ENCODE peak calls at places on chromosomes 5 and 9, in seven cellular contexts. P is IMR-90; H is A549; O is CD8-positive, alpha-beta T cell; W is prostate gland; Y is kidney epithelial cell; J is suprapubic skin. I is an unnamed sample.

GRCh38 chr9:16960084-16960483 is 89.6 kb upstream of the BNC2 start:
- DNase-seq in P (peak; percentile 61), H (no peak), O (no peak), W (no peak), Y (no peak), J (no peak), I (no peak)

GRCh38 chr5:119743927-119744326 is 114.6 kb downstream of the FAM170A start:
- DNase-seq in P (peak; percentile 4), H (peak; percentile 6), O (no peak), W (no peak), Y (peak; percentile 4), J (no peak), I (peak; percentile 59)

GRCh38 chr5:69493235-69493925 is 790 bp downstream of the OCLN start:
- DNase-seq in P (no peak), H (peak; percentile 56), O (no peak), W (peak; percentile 19), Y (no peak), J (no peak), I (no peak)

GRCh38 chr5:2109566-2109965 is 226.8 kb upstream of the IRX4 start:
- DNase-seq in P (no peak), H (no peak), O (no peak), W (no peak), Y (no peak), J (no peak), I (no peak)

GRCh38 chr5:14574891-14575496 is 6.6 kb upstream of the OTULINL start:
- DNase-seq in P (no peak), H (no peak), O (no peak), W (no peak), Y (no peak), J (no peak), I (no peak)

GRCh38 chr9:137606005-137606601 is 617 bp downstream of the ARRDC1 start:
- DNase-seq in P (no peak), H (no peak), O (no peak), W (no peak), Y (no peak), J (no peak), I (no peak)

GRCh38 chr9:85960688-85961093 is 19.7 kb downstream of the NAA35 start:
- DNase-seq in P (peak; percentile 13), H (no peak), O (no peak), W (no peak), Y (no peak), J (no peak), I (no peak)

GRCh38 chr9:136995370-136995769 is 998 bp downstream of the CLIC3 start:
- DNase-seq in P (no peak), H (no peak), O (no peak), W (no peak), Y (no peak), J (no peak), I (no peak)

GRCh38 chr9:19102181-19102630 is 498 bp downstream of the HAUS6 start:
- DNase-seq in P (peak; percentile 16), H (peak; percentile 28), O (peak; percentile 8), W (no peak), Y (no peak), J (no peak), I (no peak)

GRCh38 chr9:841371-842209 is at the start of gene DMRT1:
- DNase-seq in P (no peak), H (no peak), O (no peak), W (no peak), Y (no peak), J (no peak), I (no peak)

GRCh38 chr9:127311239-127311741 is 46.7 kb downstream of the GARNL3 start:
- DNase-seq in P (peak; percentile 36), H (peak; percentile 33), O (no peak), W (peak; percentile 71), Y (no peak), J (no peak), I (peak; percentile 1)

GRCh38 chr9:86708918-86709835 is 238.1 kb downstream of the GAS1 start:
- DNase-seq in P (no peak), H (no peak), O (no peak), W (no peak), Y (no peak), J (no peak), I (no peak)

GRCh38 chr9:106921341-106921899 is 58.5 kb downstream of the ZNF462 start:
- DNase-seq in P (peak; percentile 84), H (no peak), O (no peak), W (no peak), Y (peak; percentile 32), J (no peak), I (peak; percentile 23)

GRCh38 chr5:9149988-9150387 is 395.9 kb downstream of the SEMA5A start:
- DNase-seq in P (peak; percentile 98), H (no peak), O (no peak), W (no peak), Y (peak; percentile 69), J (no peak), I (no peak)

GRCh38 chr9:79774356-79774755 is 202.6 kb downstream of the TLE4 start:
- DNase-seq in P (no peak), H (no peak), O (no peak), W (no peak), Y (no peak), J (no peak), I (no peak)

GRCh38 chr5:36763454-36763853 is 113.1 kb upstream of the NIPBL start:
- DNase-seq in P (no peak), H (no peak), O (no peak), W (no peak), Y (no peak), J (no peak), I (no peak)

GRCh38 chr5:54495027-54495426 is 22.5 kb upstream of the SNX18 start:
- DNase-seq in P (no peak), H (no peak), O (no peak), W (no peak), Y (no peak), J (no peak), I (no peak)

GRCh38 chr9:98010450-98010849 is 27.3 kb downstream of the ANP32B start:
- DNase-seq in P (peak; percentile 64), H (no peak), O (no peak), W (no peak), Y (peak; percentile 91), J (no peak), I (no peak)

GRCh38 chr9:136750526-136750925 is 2.2 kb upstream of the LCN6 start:
- DNase-seq in P (peak; percentile 55), H (no peak), O (no peak), W (no peak), Y (no peak), J (no peak), I (no peak)

DNA sequence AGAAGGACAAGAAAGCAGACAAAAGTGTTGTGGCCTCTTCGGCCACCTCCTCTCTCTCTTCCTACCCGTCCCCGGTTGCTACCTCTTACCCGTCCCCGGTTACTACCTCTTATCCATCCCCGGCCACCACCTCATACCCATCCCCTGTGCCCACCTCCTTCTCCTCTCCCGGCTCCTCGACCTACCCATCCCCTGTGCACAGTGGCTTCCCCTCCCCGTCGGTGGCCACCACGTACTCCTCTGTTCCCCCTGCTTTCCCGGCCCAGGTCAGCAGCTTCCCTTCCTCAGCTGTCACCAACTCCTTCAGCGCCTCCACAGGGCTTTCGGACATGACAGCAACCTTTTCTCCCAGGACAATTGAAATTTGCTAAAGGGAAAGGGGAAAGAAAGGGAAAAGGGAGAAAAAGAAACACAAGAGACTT is 2.4 kb downstream of the EGR1 start:
- DNase-seq in P (no peak), H (no peak), O (no peak), W (no peak), Y (no peak), J (no peak), I (no peak)
- H3K4me3 ChIP-seq in P (peak overlapping the region; percentile 66), H (no peak overlapping the region), O (no peak overlapping the region), W (no peak overlapping the region), Y (peak overlapping the region; percentile 73), J (peak overlapping the region; percentile 87), I (peak overlapping the region; percentile 18)

GRCh38 chr9:4667681-4668080 is 1.4 kb upstream of the SPATA6L start:
- DNase-seq in P (no peak), H (no peak), O (no peak), W (no peak), Y (no peak), J (no peak), I (no peak)

GRCh38 chr9:4663956-4664355 is 1.9 kb downstream of the PLPP6 start:
- DNase-seq in P (no peak), H (no peak), O (no peak), W (no peak), Y (no peak), J (no peak), I (no peak)

GRCh38 chr9:4665357-4665756 is 923 bp downstream of the SPATA6L start:
- DNase-seq in P (peak; percentile 45), H (no peak), O (no peak), W (no peak), Y (no peak), J (no peak), I (no peak)

GRCh38 chr9:4668604-4669003 is 2.3 kb upstream of the SPATA6L start:
- DNase-seq in P (no peak), H (no peak), O (no peak), W (no peak), Y (no peak), J (no peak), I (no peak)

DNA sequence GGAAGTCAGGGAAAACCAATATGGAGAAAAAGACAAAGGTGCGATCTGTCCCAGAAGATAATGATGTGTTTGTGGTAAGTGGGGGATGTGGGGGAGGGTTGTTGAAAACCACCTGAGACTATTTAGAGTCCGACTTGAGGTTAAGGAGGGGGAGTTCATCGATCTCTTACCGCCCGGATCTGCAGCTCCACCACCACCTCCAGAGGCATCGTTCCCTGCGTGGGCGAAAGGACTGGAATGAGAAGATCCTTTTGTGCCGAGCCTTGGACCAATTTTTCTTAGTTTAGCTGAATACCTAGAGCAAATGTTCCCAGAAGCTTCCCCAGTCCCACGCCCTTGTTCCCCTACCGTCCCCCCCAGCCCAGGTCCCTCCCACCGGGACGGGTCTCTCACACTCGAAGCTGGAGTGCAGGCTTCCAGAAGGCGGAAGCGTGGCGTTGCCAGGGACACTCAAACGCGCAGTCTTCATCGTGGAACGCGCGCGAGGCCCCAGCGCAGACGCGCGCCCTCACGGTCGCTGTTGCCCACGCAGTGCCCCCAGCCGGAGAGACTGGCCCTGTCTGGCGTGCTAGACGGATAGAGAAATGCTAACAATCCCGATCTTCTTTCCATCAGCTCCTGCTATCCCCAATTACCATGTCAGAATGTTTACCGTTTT is at the start of gene SPATA6L:
- DNase-seq in P (peak; percentile 45), H (peak; percentile 63), O (peak; percentile 20), W (peak; percentile 75), Y (no peak), J (peak; percentile 85), I (no peak)
- H3K4me3 ChIP-seq in P (peak within 1 kb of the TSS; percentile 56), H (peak within 1 kb of the TSS; percentile 46), O (peak within 1 kb of the TSS; percentile 33), W (peak within 1 kb of the TSS; percentile 31), Y (peak within 1 kb of the TSS; percentile 64), J (peak within 1 kb of the TSS; percentile 53), I (peak within 1 kb of the TSS; percentile 47)

DNA sequence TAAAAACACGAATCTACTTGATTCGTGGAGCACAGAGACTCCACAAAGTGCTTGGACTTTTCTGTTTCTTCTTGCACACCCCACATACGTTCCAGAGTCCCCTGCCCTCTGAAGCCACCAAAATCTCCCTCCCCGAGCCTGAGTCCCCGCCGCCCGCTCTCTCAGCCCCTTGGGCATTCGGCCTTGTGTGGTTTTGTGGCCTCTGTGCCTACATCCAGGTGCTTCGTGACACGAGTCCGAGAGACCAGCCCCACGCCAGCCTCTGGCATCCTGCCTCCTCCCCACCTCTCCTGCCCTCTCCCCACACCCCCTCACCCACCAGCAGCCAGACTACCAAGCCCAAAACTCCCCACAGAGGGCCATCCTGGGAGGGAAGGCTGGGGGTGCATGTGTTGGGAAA is 87.8 kb upstream of the PPP1R26 start:
- DNase-seq in P (no peak), H (no peak), O (no peak), W (no peak), Y (no peak), J (no peak), I (no peak)
- H3K4me3 ChIP-seq in P (no peak overlapping the region), H (no peak overlapping the region), O (no peak overlapping the region), W (no peak overlapping the region), Y (no peak overlapping the region), J (no peak overlapping the region), I (no peak overlapping the region)

GRCh38 chr9:82883436-82883835 is 179.5 kb downstream of the RASEF start:
- DNase-seq in P (no peak), H (no peak), O (no peak), W (no peak), Y (no peak), J (no peak), I (no peak)
- H3K4me3 ChIP-seq in P (no peak overlapping the region), H (no peak overlapping the region), O (no peak overlapping the region), W (no peak overlapping the region), Y (no peak overlapping the region), J (no peak overlapping the region), I (no peak overlapping the region)